ENCODE peak calls at places on chromosomes 3 and 15, in four cellular contexts. M, L, J and W are unnamed samples.

GRCh38 chr15:63888146-63888545 is 54.4 kb upstream of the HERC1 start:
- DNase-seq in M (peak), L (no peak), J (no peak), W (no peak)

GRCh38 chr15:57171414-57171813 is 204.9 kb upstream of the CGNL1 start:
- DNase-seq in M (no peak), L (no peak), J (no peak), W (no peak)

GRCh38 chr3:13233487-13234154 is 160.4 kb upstream of the IQSEC1 start:
- DNase-seq in M (peak), L (no peak), J (no peak), W (no peak)

GRCh38 chr3:40299721-40300335 is 9.7 kb upstream of the EIF1B start:
- DNase-seq in M (no peak), L (no peak), J (no peak), W (no peak)

GRCh38 chr3:44682182-44682896 is 30.1 kb upstream of the ZNF502 start:
- DNase-seq in M (no peak), L (no peak), J (peak), W (no peak)

GRCh38 chr3:14623569-14624051 is 28.0 kb upstream of the CCDC174 start:
- DNase-seq in M (no peak), L (no peak), J (peak), W (no peak)

GRCh38 chr3:49805367-49805782 is 2.3 kb downstream of the INKA1 start:
- DNase-seq in M (peak), L (peak), J (peak), W (no peak)

GRCh38 chr3:187318819-187319616 is 27.5 kb upstream of the MASP1 start:
- DNase-seq in M (no peak), L (peak), J (peak), W (peak)

GRCh38 chr3:98095870-98096269 is 8.9 kb downstream of the OR5AC2 start:
- DNase-seq in M (no peak), L (no peak), J (peak), W (no peak)

GRCh38 chr15:79682285-79682684 is 214.5 kb downstream of the MTHFS start:
- DNase-seq in M (peak), L (no peak), J (peak), W (no peak)

GRCh38 chr3:119580148-119580760 is 962 bp downstream of the ADPRH start:
- DNase-seq in M (no peak), L (peak), J (no peak), W (peak)

GRCh38 chr3:121504598-121504997 is 41.2 kb downstream of the POLQ start:
- DNase-seq in M (no peak), L (no peak), J (no peak), W (no peak)

GRCh38 chr3:143652118-143652517 is 196.2 kb downstream of the SLC9A9 start:
- DNase-seq in M (no peak), L (no peak), J (no peak), W (no peak)

GRCh38 chr3:182241777-182242556 is 530.2 kb downstream of the SOX2 start:
- DNase-seq in M (no peak), L (no peak), J (no peak), W (no peak)

GRCh38 chr3:111750278-111750884 is 108.7 kb upstream of the PHLDB2 start:
- DNase-seq in M (no peak), L (no peak), J (no peak), W (no peak)

GRCh38 chr15:100726426-100727190 is 124.2 kb downstream of the ASB7 start:
- DNase-seq in M (peak), L (no peak), J (no peak), W (no peak)

GRCh38 chr3:58237940-58238681 is 519 bp downstream of the ABHD6 start:
- DNase-seq in M (peak), L (peak), J (peak), W (peak)